ENCODE peak calls at places on chromosomes 13 and 19, in eight cellular contexts. One of them, this sample, is unnamed.

GRCh38 chr13:109131698-109132257 is 502.4 kb downstream of the MYO16 start:
- DNase-seq in memory B cell: no peak
- DNase-seq in GM23338: peak; percentile 24
- DNase-seq in heart left ventricle: no peak
- DNase-seq in naive thymus-derived CD8-positive, alpha-beta T cell: no peak
- DNase-seq in activated CD8-positive, alpha-beta T cell treated with anti-CD3 and anti-CD28 coated beads for 36 hours: no peak
- DNase-seq in stimulated activated CD8-positive, alpha-beta memory T cell treated with anti-CD3 and anti-CD28 coated beads, Interleukin-4, amount 100 ng/mL, for 1 hour: no peak
- DNase-seq in sigmoid colon: no peak
- DNase-seq in this sample: no peak

GRCh38 chr19:33332248-33332647 is 29.9 kb upstream of the CEBPA start:
- DNase-seq in activated CD8-positive, alpha-beta T cell treated with anti-CD3 and anti-CD28 coated beads for 36 hours: no peak
- DNase-seq in sigmoid colon: no peak
- DNase-seq in heart left ventricle: peak; percentile 22
- DNase-seq in stimulated activated CD8-positive, alpha-beta memory T cell treated with anti-CD3 and anti-CD28 coated beads, Interleukin-4, amount 100 ng/mL, for 1 hour: no peak
- DNase-seq in naive thymus-derived CD8-positive, alpha-beta T cell: no peak
- DNase-seq in GM23338: no peak
- DNase-seq in memory B cell: no peak
- DNase-seq in this sample: no peak

GRCh38 chr19:7788178-7788932 is 25.3 kb downstream of the CLEC4M start:
- DNase-seq in GM23338: peak; percentile 59
- DNase-seq in heart left ventricle: no peak
- DNase-seq in activated CD8-positive, alpha-beta T cell treated with anti-CD3 and anti-CD28 coated beads for 36 hours: no peak
- DNase-seq in naive thymus-derived CD8-positive, alpha-beta T cell: no peak
- DNase-seq in sigmoid colon: no peak
- DNase-seq in stimulated activated CD8-positive, alpha-beta memory T cell treated with anti-CD3 and anti-CD28 coated beads, Interleukin-4, amount 100 ng/mL, for 1 hour: no peak
- DNase-seq in memory B cell: peak; percentile 35
- DNase-seq in this sample: peak; percentile 1

GRCh38 chr19:32748497-32748896 is 28.9 kb downstream of the TDRD12 start:
- DNase-seq in stimulated activated CD8-positive, alpha-beta memory T cell treated with anti-CD3 and anti-CD28 coated beads, Interleukin-4, amount 100 ng/mL, for 1 hour: no peak
- DNase-seq in GM23338: peak; percentile 45
- DNase-seq in naive thymus-derived CD8-positive, alpha-beta T cell: peak; percentile 41
- DNase-seq in heart left ventricle: no peak
- DNase-seq in activated CD8-positive, alpha-beta T cell treated with anti-CD3 and anti-CD28 coated beads for 36 hours: peak; percentile 26
- DNase-seq in memory B cell: no peak
- DNase-seq in sigmoid colon: no peak
- DNase-seq in this sample: no peak

GRCh38 chr19:10760268-10760944 is 42.5 kb downstream of the DNM2 start:
- DNase-seq in activated CD8-positive, alpha-beta T cell treated with anti-CD3 and anti-CD28 coated beads for 36 hours: peak; percentile 61
- DNase-seq in GM23338: no peak
- DNase-seq in stimulated activated CD8-positive, alpha-beta memory T cell treated with anti-CD3 and anti-CD28 coated beads, Interleukin-4, amount 100 ng/mL, for 1 hour: no peak
- DNase-seq in heart left ventricle: no peak
- DNase-seq in memory B cell: peak; percentile 41
- DNase-seq in naive thymus-derived CD8-positive, alpha-beta T cell: no peak
- DNase-seq in sigmoid colon: no peak
- DNase-seq in this sample: no peak

GRCh38 chr13:112824429-112824828 is 134.6 kb downstream of the ATP11A start:
- DNase-seq in GM23338: no peak
- DNase-seq in naive thymus-derived CD8-positive, alpha-beta T cell: no peak
- DNase-seq in heart left ventricle: no peak
- DNase-seq in stimulated activated CD8-positive, alpha-beta memory T cell treated with anti-CD3 and anti-CD28 coated beads, Interleukin-4, amount 100 ng/mL, for 1 hour: no peak
- DNase-seq in memory B cell: no peak
- DNase-seq in sigmoid colon: no peak
- DNase-seq in activated CD8-positive, alpha-beta T cell treated with anti-CD3 and anti-CD28 coated beads for 36 hours: no peak
- DNase-seq in this sample: no peak

GRCh38 chr13:40306817-40307216 is 359.6 kb downstream of the FOXO1 start:
- DNase-seq in stimulated activated CD8-positive, alpha-beta memory T cell treated with anti-CD3 and anti-CD28 coated beads, Interleukin-4, amount 100 ng/mL, for 1 hour: no peak
- DNase-seq in GM23338: no peak
- DNase-seq in activated CD8-positive, alpha-beta T cell treated with anti-CD3 and anti-CD28 coated beads for 36 hours: peak; percentile 63
- DNase-seq in memory B cell: no peak
- DNase-seq in sigmoid colon: no peak
- DNase-seq in heart left ventricle: no peak
- DNase-seq in naive thymus-derived CD8-positive, alpha-beta T cell: no peak
- DNase-seq in this sample: no peak

GRCh38 chr13:35594096-35594495 is 117.6 kb upstream of the MAB21L1 start:
- DNase-seq in naive thymus-derived CD8-positive, alpha-beta T cell: no peak
- DNase-seq in sigmoid colon: no peak
- DNase-seq in activated CD8-positive, alpha-beta T cell treated with anti-CD3 and anti-CD28 coated beads for 36 hours: no peak
- DNase-seq in heart left ventricle: no peak
- DNase-seq in GM23338: no peak
- DNase-seq in memory B cell: no peak
- DNase-seq in stimulated activated CD8-positive, alpha-beta memory T cell treated with anti-CD3 and anti-CD28 coated beads, Interleukin-4, amount 100 ng/mL, for 1 hour: no peak
- DNase-seq in this sample: no peak

GRCh38 chr19:38223617-38224013 is 407 bp downstream of the DPF1 start:
- DNase-seq in naive thymus-derived CD8-positive, alpha-beta T cell: no peak
- DNase-seq in activated CD8-positive, alpha-beta T cell treated with anti-CD3 and anti-CD28 coated beads for 36 hours: no peak
- DNase-seq in heart left ventricle: no peak
- DNase-seq in stimulated activated CD8-positive, alpha-beta memory T cell treated with anti-CD3 and anti-CD28 coated beads, Interleukin-4, amount 100 ng/mL, for 1 hour: no peak
- DNase-seq in memory B cell: no peak
- DNase-seq in GM23338: no peak
- DNase-seq in sigmoid colon: no peak
- DNase-seq in this sample: no peak

GRCh38 chr19:38904463-38905185 is 4.9 kb downstream of the NFKBIB start:
- DNase-seq in sigmoid colon: no peak
- DNase-seq in stimulated activated CD8-positive, alpha-beta memory T cell treated with anti-CD3 and anti-CD28 coated beads, Interleukin-4, amount 100 ng/mL, for 1 hour: no peak
- DNase-seq in memory B cell: no peak
- DNase-seq in naive thymus-derived CD8-positive, alpha-beta T cell: no peak
- DNase-seq in heart left ventricle: no peak
- DNase-seq in GM23338: no peak
- DNase-seq in activated CD8-positive, alpha-beta T cell treated with anti-CD3 and anti-CD28 coated beads for 36 hours: no peak
- DNase-seq in this sample: no peak

GRCh38 chr19:8363803-8364771 is at the start of gene ANGPTL4:
- DNase-seq in memory B cell: no peak
- DNase-seq in sigmoid colon: peak; percentile 94
- DNase-seq in GM23338: peak; percentile 84
- DNase-seq in naive thymus-derived CD8-positive, alpha-beta T cell: peak; percentile 39
- DNase-seq in heart left ventricle: peak; percentile 67
- DNase-seq in activated CD8-positive, alpha-beta T cell treated with anti-CD3 and anti-CD28 coated beads for 36 hours: peak; percentile 96
- DNase-seq in stimulated activated CD8-positive, alpha-beta memory T cell treated with anti-CD3 and anti-CD28 coated beads, Interleukin-4, amount 100 ng/mL, for 1 hour: peak; percentile 9
- DNase-seq in this sample: no peak

GRCh38 chr19:18239303-18239702 is 13.1 kb upstream of the PDE4C start:
- DNase-seq in naive thymus-derived CD8-positive, alpha-beta T cell: no peak
- DNase-seq in activated CD8-positive, alpha-beta T cell treated with anti-CD3 and anti-CD28 coated beads for 36 hours: no peak
- DNase-seq in GM23338: peak; percentile 74
- DNase-seq in sigmoid colon: no peak
- DNase-seq in memory B cell: no peak
- DNase-seq in stimulated activated CD8-positive, alpha-beta memory T cell treated with anti-CD3 and anti-CD28 coated beads, Interleukin-4, amount 100 ng/mL, for 1 hour: no peak
- DNase-seq in heart left ventricle: no peak
- DNase-seq in this sample: no peak

This sample was measured in CD4-positive, alpha-beta T cell.